ENCODE peak calls at places on chromosomes 3 and 15, in six cellular contexts. One of them, this sample, is unnamed.

GRCh38 chr3:176562381-176562780 is 634.9 kb downstream of the TBL1XR1 start:
- DNase-seq in ovary: no peak
- DNase-seq in brain microvascular endothelial cell: no peak
- DNase-seq in neural crest cell: no peak
- DNase-seq in GM12864: no peak
- DNase-seq in tibial nerve: no peak
- DNase-seq in this sample: no peak

GRCh38 chr3:179088306-179088705 is 16.7 kb upstream of the ZMAT3 start:
- DNase-seq in ovary: no peak
- DNase-seq in brain microvascular endothelial cell: no peak
- DNase-seq in neural crest cell: no peak
- DNase-seq in GM12864: no peak
- DNase-seq in tibial nerve: no peak
- DNase-seq in this sample: no peak

GRCh38 chr15:78873796-78874761 is 1.4 kb downstream of the MORF4L1 start:
- DNase-seq in ovary: peak
- DNase-seq in brain microvascular endothelial cell: no peak
- DNase-seq in neural crest cell: no peak
- DNase-seq in GM12864: no peak
- DNase-seq in tibial nerve: no peak
- DNase-seq in this sample: no peak

GRCh38 chr15:55289011-55289572 is 521 bp downstream of the RAB27A start:
- DNase-seq in ovary: no peak
- DNase-seq in brain microvascular endothelial cell: no peak
- DNase-seq in neural crest cell: no peak
- DNase-seq in GM12864: no peak
- DNase-seq in tibial nerve: no peak
- DNase-seq in this sample: peak

GRCh38 chr3:14640157-14640562 is 11.4 kb upstream of the CCDC174 start:
- DNase-seq in ovary: no peak
- DNase-seq in brain microvascular endothelial cell: no peak
- DNase-seq in neural crest cell: no peak
- DNase-seq in GM12864: no peak
- DNase-seq in tibial nerve: no peak
- DNase-seq in this sample: no peak

GRCh38 chr3:151584603-151585002 is 123.7 kb upstream of the IGSF10 start:
- DNase-seq in ovary: no peak
- DNase-seq in brain microvascular endothelial cell: no peak
- DNase-seq in neural crest cell: no peak
- DNase-seq in GM12864: no peak
- DNase-seq in tibial nerve: no peak
- DNase-seq in this sample: no peak

GRCh38 chr15:55250392-55250791 is 39.2 kb downstream of the RAB27A start:
- DNase-seq in ovary: no peak
- DNase-seq in brain microvascular endothelial cell: no peak
- DNase-seq in neural crest cell: no peak
- DNase-seq in GM12864: no peak
- DNase-seq in tibial nerve: no peak
- DNase-seq in this sample: no peak

GRCh38 chr15:51132384-51133139 is 37.9 kb upstream of the TNFAIP8L3 start:
- DNase-seq in ovary: peak
- DNase-seq in brain microvascular endothelial cell: peak
- DNase-seq in neural crest cell: peak
- DNase-seq in GM12864: no peak
- DNase-seq in tibial nerve: peak
- DNase-seq in this sample: peak

GRCh38 chr3:29949131-29949530 is 657.3 kb upstream of the TGFBR2 start:
- DNase-seq in ovary: no peak
- DNase-seq in brain microvascular endothelial cell: no peak
- DNase-seq in neural crest cell: no peak
- DNase-seq in GM12864: no peak
- DNase-seq in tibial nerve: no peak
- DNase-seq in this sample: no peak

GRCh38 chr15:58952751-58953150 is 19.3 kb upstream of the SLTM start:
- DNase-seq in ovary: no peak
- DNase-seq in brain microvascular endothelial cell: no peak
- DNase-seq in neural crest cell: no peak
- DNase-seq in GM12864: no peak
- DNase-seq in tibial nerve: no peak
- DNase-seq in this sample: no peak

GRCh38 chr15:28935316-28935715 is 49.5 kb downstream of the APBA2 start:
- DNase-seq in ovary: no peak
- DNase-seq in brain microvascular endothelial cell: no peak
- DNase-seq in neural crest cell: peak
- DNase-seq in GM12864: no peak
- DNase-seq in tibial nerve: no peak
- DNase-seq in this sample: peak

GRCh38 chr3:77414881-77415280 is 375.0 kb downstream of the ROBO2 start:
- DNase-seq in ovary: no peak
- DNase-seq in brain microvascular endothelial cell: no peak
- DNase-seq in neural crest cell: no peak
- DNase-seq in GM12864: no peak
- DNase-seq in tibial nerve: no peak
- DNase-seq in this sample: no peak

GRCh38 chr3:48656061-48656840 is 6.4 kb downstream of the CELSR3 start:
- DNase-seq in ovary: peak
- DNase-seq in brain microvascular endothelial cell: peak
- DNase-seq in neural crest cell: peak
- DNase-seq in GM12864: no peak
- DNase-seq in tibial nerve: peak
- DNase-seq in this sample: peak

GRCh38 chr3:64088408-64089136 is 65.3 kb upstream of the PSMD6 start:
- DNase-seq in ovary: no peak
- DNase-seq in brain microvascular endothelial cell: no peak
- DNase-seq in neural crest cell: no peak
- DNase-seq in GM12864: no peak
- DNase-seq in tibial nerve: no peak
- DNase-seq in this sample: no peak

GRCh38 chr3:87410110-87410509 is 133.7 kb upstream of the POU1F1 start:
- DNase-seq in ovary: no peak
- DNase-seq in brain microvascular endothelial cell: peak
- DNase-seq in neural crest cell: no peak
- DNase-seq in GM12864: no peak
- DNase-seq in tibial nerve: no peak
- DNase-seq in this sample: no peak

GRCh38 chr15:90192961-90193786 is 8.0 kb upstream of the SEMA4B start:
- DNase-seq in ovary: no peak
- DNase-seq in brain microvascular endothelial cell: no peak
- DNase-seq in neural crest cell: no peak
- DNase-seq in GM12864: no peak
- DNase-seq in tibial nerve: no peak
- DNase-seq in this sample: no peak

GRCh38 chr3:138459619-138460535 is 25.5 kb downstream of the ESYT3 start:
- DNase-seq in ovary: no peak
- DNase-seq in brain microvascular endothelial cell: no peak
- DNase-seq in neural crest cell: no peak
- DNase-seq in GM12864: no peak
- DNase-seq in tibial nerve: no peak
- DNase-seq in this sample: no peak

GRCh38 chr3:41117398-41117870 is 81.9 kb upstream of the CTNNB1 start:
- DNase-seq in ovary: peak
- DNase-seq in brain microvascular endothelial cell: peak
- DNase-seq in neural crest cell: peak
- DNase-seq in GM12864: peak
- DNase-seq in tibial nerve: peak
- DNase-seq in this sample: peak

GRCh38 chr15:64478863-64479262 is 18.5 kb downstream of the ZNF609 start:
- DNase-seq in ovary: no peak
- DNase-seq in brain microvascular endothelial cell: no peak
- DNase-seq in neural crest cell: no peak
- DNase-seq in GM12864: no peak
- DNase-seq in tibial nerve: no peak
- DNase-seq in this sample: no peak

GRCh38 chr15:52180851-52181450 is 10.2 kb downstream of the GNB5 start:
- DNase-seq in ovary: no peak
- DNase-seq in brain microvascular endothelial cell: no peak
- DNase-seq in neural crest cell: no peak
- DNase-seq in GM12864: no peak
- DNase-seq in tibial nerve: no peak
- DNase-seq in this sample: no peak

GRCh38 chr15:52184721-52185120 is 6.5 kb downstream of the GNB5 start:
- DNase-seq in ovary: no peak
- DNase-seq in brain microvascular endothelial cell: no peak
- DNase-seq in neural crest cell: no peak
- DNase-seq in GM12864: no peak
- DNase-seq in tibial nerve: no peak
- DNase-seq in this sample: no peak

GRCh38 chr15:52185151-52185561 is 6.0 kb downstream of the GNB5 start:
- DNase-seq in ovary: no peak
- DNase-seq in brain microvascular endothelial cell: no peak
- DNase-seq in neural crest cell: no peak
- DNase-seq in GM12864: no peak
- DNase-seq in tibial nerve: no peak
- DNase-seq in this sample: no peak

GRCh38 chr15:52181938-52182780 is 9.0 kb downstream of the GNB5 start:
- DNase-seq in ovary: no peak
- DNase-seq in brain microvascular endothelial cell: no peak
- DNase-seq in neural crest cell: no peak
- DNase-seq in GM12864: no peak
- DNase-seq in tibial nerve: no peak
- DNase-seq in this sample: no peak

GRCh38 chr15:52183562-52184173 is 7.5 kb downstream of the GNB5 start:
- DNase-seq in ovary: peak
- DNase-seq in brain microvascular endothelial cell: peak
- DNase-seq in neural crest cell: peak
- DNase-seq in GM12864: no peak
- DNase-seq in tibial nerve: no peak
- DNase-seq in this sample: peak
- TF ChIP-seq CTCF in ovary: peak
- TF ChIP-seq CTCF in brain microvascular endothelial cell: peak
- TF ChIP-seq CTCF in neural crest cell: peak
- TF ChIP-seq CTCF in GM12864: peak
- TF ChIP-seq CTCF in tibial nerve: peak
- TF ChIP-seq CTCF in this sample: peak

DNA sequence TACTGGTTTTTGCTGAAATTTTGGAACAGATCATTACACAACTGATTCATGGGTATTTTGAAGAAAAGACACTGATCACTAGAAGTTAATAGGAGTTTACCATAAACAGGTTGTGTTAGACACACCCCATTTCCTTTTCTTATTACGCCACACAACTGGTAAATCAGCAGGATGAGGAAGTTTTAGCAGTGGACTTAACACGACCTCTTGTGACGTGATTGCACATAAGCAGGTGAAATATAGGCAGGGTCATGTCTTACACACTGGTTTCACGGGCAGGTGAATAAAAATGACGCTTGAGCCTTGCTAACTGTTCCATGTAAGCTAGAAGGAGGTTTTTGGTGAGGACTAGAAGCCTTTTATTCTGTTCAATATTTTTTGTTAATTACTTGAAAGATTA is 27.1 kb upstream of the TPRG1 start:
- DNase-seq in ovary: no peak
- DNase-seq in brain microvascular endothelial cell: no peak
- DNase-seq in neural crest cell: no peak
- DNase-seq in GM12864: no peak
- DNase-seq in tibial nerve: no peak
- DNase-seq in this sample: no peak
- TF ChIP-seq CTCF in ovary: peak
- TF ChIP-seq CTCF in brain microvascular endothelial cell: peak
- TF ChIP-seq CTCF in neural crest cell: no peak
- TF ChIP-seq CTCF in GM12864: no peak
- TF ChIP-seq CTCF in tibial nerve: peak
- TF ChIP-seq CTCF in this sample: no peak

GRCh38 chr3:170484869-170485268 is 66.2 kb downstream of the CLDN11 start:
- DNase-seq in ovary: no peak
- DNase-seq in brain microvascular endothelial cell: no peak
- DNase-seq in neural crest cell: no peak
- DNase-seq in GM12864: no peak
- DNase-seq in tibial nerve: no peak
- DNase-seq in this sample: no peak

GRCh38 chr3:170485294-170485693 is 66.6 kb downstream of the CLDN11 start:
- DNase-seq in ovary: no peak
- DNase-seq in brain microvascular endothelial cell: no peak
- DNase-seq in neural crest cell: no peak
- DNase-seq in GM12864: no peak
- DNase-seq in tibial nerve: no peak
- DNase-seq in this sample: no peak

GRCh38 chr3:170482199-170482598 is 63.5 kb downstream of the CLDN11 start:
- DNase-seq in ovary: no peak
- DNase-seq in brain microvascular endothelial cell: no peak
- DNase-seq in neural crest cell: no peak
- DNase-seq in GM12864: no peak
- DNase-seq in tibial nerve: no peak
- DNase-seq in this sample: no peak

GRCh38 chr3:170485696-170486095 is 67.0 kb downstream of the CLDN11 start:
- DNase-seq in ovary: no peak
- DNase-seq in brain microvascular endothelial cell: no peak
- DNase-seq in neural crest cell: no peak
- DNase-seq in GM12864: no peak
- DNase-seq in tibial nerve: no peak
- DNase-seq in this sample: no peak

GRCh38 chr3:170483485-170484262 is 65.0 kb downstream of the CLDN11 start:
- DNase-seq in ovary: no peak
- DNase-seq in brain microvascular endothelial cell: no peak
- DNase-seq in neural crest cell: no peak
- DNase-seq in GM12864: no peak
- DNase-seq in tibial nerve: no peak
- DNase-seq in this sample: no peak
- TF ChIP-seq CTCF in ovary: no peak
- TF ChIP-seq CTCF in brain microvascular endothelial cell: peak
- TF ChIP-seq CTCF in neural crest cell: peak
- TF ChIP-seq CTCF in GM12864: peak
- TF ChIP-seq CTCF in tibial nerve: no peak
- TF ChIP-seq CTCF in this sample: no peak

GRCh38 chr15:41693757-41694156 is 33.6 kb downstream of the MGA start:
- DNase-seq in ovary: no peak
- DNase-seq in brain microvascular endothelial cell: no peak
- DNase-seq in neural crest cell: no peak
- DNase-seq in GM12864: no peak
- DNase-seq in tibial nerve: no peak
- DNase-seq in this sample: no peak

GRCh38 chr15:41698779-41699178 is 38.6 kb downstream of the MGA start:
- DNase-seq in ovary: no peak
- DNase-seq in brain microvascular endothelial cell: peak
- DNase-seq in neural crest cell: no peak
- DNase-seq in GM12864: no peak
- DNase-seq in tibial nerve: no peak
- DNase-seq in this sample: no peak

GRCh38 chr15:41691471-41691870 is 31.3 kb downstream of the MGA start:
- DNase-seq in ovary: no peak
- DNase-seq in brain microvascular endothelial cell: no peak
- DNase-seq in neural crest cell: no peak
- DNase-seq in GM12864: no peak
- DNase-seq in tibial nerve: no peak
- DNase-seq in this sample: no peak

GRCh38 chr15:41692049-41692448 is 31.8 kb downstream of the MGA start:
- DNase-seq in ovary: no peak
- DNase-seq in brain microvascular endothelial cell: no peak
- DNase-seq in neural crest cell: no peak
- DNase-seq in GM12864: no peak
- DNase-seq in tibial nerve: no peak
- DNase-seq in this sample: no peak

GRCh38 chr15:41695750-41696436 is 35.7 kb downstream of the MGA start:
- DNase-seq in ovary: no peak
- DNase-seq in brain microvascular endothelial cell: peak
- DNase-seq in neural crest cell: no peak
- DNase-seq in GM12864: peak
- DNase-seq in tibial nerve: no peak
- DNase-seq in this sample: peak
- TF ChIP-seq CTCF in ovary: no peak
- TF ChIP-seq CTCF in brain microvascular endothelial cell: peak
- TF ChIP-seq CTCF in neural crest cell: peak
- TF ChIP-seq CTCF in GM12864: peak
- TF ChIP-seq CTCF in tibial nerve: no peak
- TF ChIP-seq CTCF in this sample: peak

This sample was measured in GM20000.